ENCODE peak calls at places on chromosome 9, in nine cellular contexts. M is tibial nerve; U is SK-N-SH; I is stomach; N is right lobe of liver; B is HepG2; Z is hepatocyte; E is ovary; J is CD4-positive, CD25-positive, alpha-beta regulatory T cell. G is an unnamed sample.

GRCh38 chr9:117247271-117247670 is 167.6 kb downstream of the ASTN2 start:
- DNase-seq in B (peak; percentile 2), U (peak; percentile 38), N (no peak), Z (peak; percentile 19), J (no peak), E (no peak), M (no peak), I (no peak), G (no peak)

GRCh38 chr9:14899042-14899814 is 11.0 kb downstream of the FREM1 start:
- DNase-seq in M (no peak), U (no peak), J (no peak), E (no peak), I (no peak), Z (no peak), N (no peak), B (no peak), G (no peak)

GRCh38 chr9:120915854-120916495 is 10.6 kb downstream of the TRAF1 start:
- DNase-seq in E (no peak), J (peak; percentile 73), I (no peak), Z (no peak), U (no peak), B (no peak), M (no peak), N (no peak), G (no peak)

GRCh38 chr9:88236531-88237453 is 98.5 kb upstream of the SPATA31C2 start:
- DNase-seq in J (no peak), N (no peak), M (peak; percentile 38), U (no peak), B (no peak), Z (no peak), E (peak; percentile 79), I (no peak), G (no peak)

GRCh38 chr9:86601697-86602096 is 247.5 kb upstream of the TUT7 start:
- DNase-seq in E (no peak), B (no peak), Z (no peak), I (no peak), J (no peak), M (no peak), U (no peak), N (no peak), G (no peak)

GRCh38 chr9:86330186-86330585 is 24.0 kb downstream of the TUT7 start:
- DNase-seq in U (no peak), M (no peak), E (no peak), N (no peak), B (no peak), Z (no peak), J (no peak), I (no peak), G (no peak)

GRCh38 chr9:16206560-16206959 is 653.7 kb downstream of the CCDC171 start:
- DNase-seq in M (no peak), J (no peak), Z (no peak), I (no peak), U (no peak), B (no peak), N (no peak), E (no peak), G (no peak)

GRCh38 chr9:113042884-113043657 is 13.5 kb downstream of the ZFP37 start:
- DNase-seq in B (no peak), J (no peak), M (no peak), U (no peak), E (no peak), I (no peak), N (no peak), Z (no peak), G (no peak)

GRCh38 chr9:35998333-35998732 is 38.4 kb upstream of the RECK start:
- DNase-seq in Z (no peak), E (no peak), J (no peak), I (no peak), N (no peak), M (no peak), B (no peak), U (no peak), G (no peak)

GRCh38 chr9:14924821-14925220 is 14.6 kb upstream of the FREM1 start:
- DNase-seq in I (no peak), N (no peak), E (no peak), J (no peak), U (no peak), B (peak; percentile 16), M (no peak), Z (no peak), G (no peak)

GRCh38 chr9:90827181-90827866 is 25.7 kb downstream of the SYK start:
- DNase-seq in N (no peak), B (no peak), U (no peak), E (no peak), M (no peak), Z (no peak), I (no peak), J (no peak), G (peak; percentile 50)

GRCh38 chr9:130938652-130939404 is at the start of gene FIBCD1:
- DNase-seq in Z (peak; percentile 47), B (no peak), J (no peak), U (peak; percentile 75), N (no peak), I (no peak), M (no peak), E (no peak), G (no peak)

GRCh38 chr9:12784461-12785250 is 9.8 kb downstream of the LURAP1L start:
- DNase-seq in J (no peak), E (no peak), I (peak; percentile 64), M (no peak), U (no peak), B (peak; percentile 96), Z (peak; percentile 84), N (peak; percentile 80), G (peak; percentile 49)

GRCh38 chr9:4099961-4100360 is 199.9 kb downstream of the GLIS3 start:
- DNase-seq in I (no peak), J (no peak), U (no peak), M (no peak), Z (no peak), B (no peak), E (no peak), N (no peak), G (no peak)

GRCh38 chr9:70470050-70471015 is 55.9 kb upstream of the KLF9 start:
- DNase-seq in E (no peak), U (no peak), I (peak; percentile 73), J (no peak), Z (peak; percentile 77), M (no peak), B (peak; percentile 90), N (peak; percentile 83), G (no peak)

DNA sequence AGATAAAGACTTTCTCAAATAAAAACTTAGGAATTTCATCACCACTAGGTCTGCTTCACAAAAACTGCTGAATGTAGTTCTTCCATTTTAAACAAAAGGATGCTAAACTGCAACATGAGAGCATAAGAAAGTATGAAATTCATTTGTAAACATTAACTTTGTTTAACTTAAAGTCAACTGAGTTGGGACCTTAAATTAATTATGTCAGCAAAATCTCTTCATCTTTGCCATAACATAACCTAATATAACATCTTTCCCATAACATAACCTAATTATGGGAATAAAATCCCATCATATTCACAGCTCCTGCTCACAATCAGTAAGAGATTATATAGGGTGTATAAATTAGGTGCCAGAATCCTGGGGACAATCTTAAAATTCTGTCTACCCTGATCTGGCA is 78.8 kb upstream of the PCSK5 start:
- DNase-seq in N (no peak), M (no peak), U (no peak), I (no peak), B (no peak), E (no peak), Z (no peak), J (no peak), G (no peak)
- H3K9me3 ChIP-seq in N (peaks cover 3% of the 10 kb centered on the region), M (no peaks in the 10 kb centered on the region), U (no peaks in the 10 kb centered on the region), I (no peaks in the 10 kb centered on the region), B (peaks cover 42% of the 10 kb centered on the region), E (no peaks in the 10 kb centered on the region), Z (no peaks in the 10 kb centered on the region), J (no peaks in the 10 kb centered on the region), G (peaks cover 60% of the 10 kb centered on the region)

GRCh38 chr9:100359057-100359456 is 6.3 kb upstream of the TEX10 start:
- DNase-seq in M (no peak), I (no peak), E (no peak), U (no peak), J (no peak), B (no peak), N (no peak), Z (no peak), G (no peak)
- H3K9me3 ChIP-seq in M (no peaks in the 10 kb centered on the region), I (no peaks in the 10 kb centered on the region), E (no peaks in the 10 kb centered on the region), U (no peaks in the 10 kb centered on the region), J (peaks cover 2% of the 10 kb centered on the region), B (peaks cover 20% of the 10 kb centered on the region), N (no peaks in the 10 kb centered on the region), Z (no peaks in the 10 kb centered on the region), G (no peaks in the 10 kb centered on the region)

DNA sequence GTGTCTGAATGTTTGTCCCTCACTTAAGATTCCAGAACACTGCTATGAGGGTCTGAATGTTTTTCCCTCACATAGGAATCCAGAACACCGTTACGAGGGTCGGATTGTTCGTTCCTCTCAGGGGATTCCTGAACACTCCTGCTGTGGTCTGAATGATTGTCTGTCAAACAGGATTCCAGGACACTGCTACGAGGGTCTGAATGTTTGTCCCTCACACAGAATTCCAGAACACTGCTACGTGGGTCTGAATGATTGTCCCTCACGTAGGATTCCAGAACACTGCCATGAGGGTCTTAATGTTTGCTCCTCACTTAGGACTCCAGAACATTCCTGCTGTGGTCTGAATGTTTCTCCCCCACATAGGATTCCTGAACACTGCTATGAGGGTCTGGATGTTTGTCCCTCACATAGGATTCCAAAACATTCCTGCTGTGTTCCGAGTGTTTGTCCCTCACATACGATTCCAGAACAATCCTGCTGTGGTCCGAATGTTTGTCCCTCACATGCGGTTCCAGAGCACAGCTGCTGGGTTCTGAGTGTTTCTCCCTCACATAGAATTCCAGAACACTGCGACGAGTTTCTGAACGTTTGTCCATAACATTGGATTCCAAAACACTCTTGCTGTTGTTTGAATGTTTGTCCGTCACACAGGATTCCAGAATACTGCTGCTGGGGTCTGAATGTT is 199.5 kb downstream of the FOXD4L6 start:
- DNase-seq in J (no peak), I (no peak), N (no peak), M (no peak), E (no peak), U (no peak), Z (no peak), B (no peak), G (no peak)
- H3K9me3 ChIP-seq in J (peaks cover 47% of the 10 kb centered on the region), I (peaks cover 55% of the 10 kb centered on the region), N (no peaks in the 10 kb centered on the region), M (peaks cover 9% of the 10 kb centered on the region), E (peaks cover 9% of the 10 kb centered on the region), U (no peaks in the 10 kb centered on the region), Z (peaks cover 48% of the 10 kb centered on the region), B (peaks cover 6% of the 10 kb centered on the region), G (peaks cover 89% of the 10 kb centered on the region)

GRCh38 chr9:93278164-93278563 is 94.2 kb downstream of the WNK2 start:
- DNase-seq in U (no peak), M (no peak), N (no peak), J (no peak), Z (peak; percentile 2), E (no peak), B (no peak), I (no peak), G (peak; percentile 11)
- H3K9me3 ChIP-seq in U (peaks cover 4% of the 10 kb centered on the region), M (no peaks in the 10 kb centered on the region), N (no peaks in the 10 kb centered on the region), J (peaks cover 3% of the 10 kb centered on the region), Z (no peaks in the 10 kb centered on the region), E (no peaks in the 10 kb centered on the region), B (no peaks in the 10 kb centered on the region), I (no peaks in the 10 kb centered on the region), G (no peaks in the 10 kb centered on the region)

DNA sequence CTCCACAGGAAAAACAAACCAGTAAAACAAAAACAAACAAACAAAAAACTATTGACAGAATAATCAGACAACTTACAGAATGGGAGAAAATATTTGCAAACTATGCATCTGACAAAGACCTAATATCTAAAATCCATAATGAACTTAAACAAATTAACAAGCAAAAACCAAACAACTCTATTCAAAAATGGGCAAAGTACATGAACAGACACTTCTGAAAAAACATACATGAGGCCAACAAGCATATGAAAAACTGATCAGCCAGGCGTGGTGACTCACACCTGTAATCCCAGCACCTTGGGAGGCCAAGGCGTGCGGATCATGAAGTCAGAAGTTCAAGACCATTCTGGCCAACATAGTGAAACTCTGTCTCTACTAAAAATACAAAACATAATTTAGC is 60.1 kb downstream of the KCNV2 start:
- DNase-seq in J (no peak), N (no peak), I (no peak), Z (no peak), M (no peak), U (no peak), E (no peak), B (no peak), G (no peak)
- H3K9me3 ChIP-seq in J (peaks cover 13% of the 10 kb centered on the region), N (no peaks in the 10 kb centered on the region), I (no peaks in the 10 kb centered on the region), Z (peaks cover 15% of the 10 kb centered on the region), M (peaks cover 7% of the 10 kb centered on the region), U (peaks cover 6% of the 10 kb centered on the region), E (no peaks in the 10 kb centered on the region), B (no peaks in the 10 kb centered on the region), G (peaks cover 3% of the 10 kb centered on the region)